ENCODE peak calls at places on chromosomes 12 and 14, in six cellular contexts. B is H1; D is CD4-positive, alpha-beta memory T cell; S is ovary; H is thyroid gland; C is OCI-LY7. M is an unnamed sample.

GRCh38 chr12:99381992-99382391 is 265.6 kb upstream of the GARIN6 start:
- DNase-seq in B (no peak), C (no peak), H (no peak), D (no peak), S (no peak), M (no peak)

GRCh38 chr14:103880334-103880985 is 33.1 kb upstream of the PPP1R13B start:
- DNase-seq in S (peak; percentile 83), C (no peak), B (no peak), H (peak; percentile 91), D (peak; percentile 21), M (peak; percentile 75)

GRCh38 chr12:101414533-101415119 is 7.1 kb upstream of the ARL1 start:
- DNase-seq in D (peak; percentile 3), H (peak; percentile 18), S (peak; percentile 23), C (peak; percentile 73), B (no peak), M (no peak)

GRCh38 chr12:10102322-10102721 is 3.5 kb upstream of the CLEC1A start:
- DNase-seq in S (no peak), H (no peak), B (no peak), D (no peak), C (no peak), M (no peak)

GRCh38 chr12:42729532-42729895 is 140.0 kb upstream of the PRICKLE1 start:
- DNase-seq in C (no peak), H (no peak), S (no peak), B (no peak), D (no peak), M (no peak)

GRCh38 chr12:89529738-89530137 is 3.9 kb upstream of the POC1B start:
- DNase-seq in H (no peak), D (peak; percentile 47), B (no peak), S (no peak), C (peak; percentile 58), M (no peak)

GRCh38 chr12:80988986-80989385 is 51.3 kb upstream of the LIN7A start:
- DNase-seq in C (no peak), H (no peak), B (no peak), S (no peak), D (no peak), M (no peak)

GRCh38 chr14:102795060-102795925 is 18.0 kb downstream of the TRAF3 start:
- DNase-seq in B (no peak), H (peak; percentile 44), S (peak; percentile 39), C (no peak), D (peak; percentile 45), M (no peak)

GRCh38 chr12:81288651-81289050 is 210.8 kb downstream of the ACSS3 start:
- DNase-seq in B (no peak), D (no peak), C (no peak), S (no peak), H (no peak), M (no peak)

GRCh38 chr14:80395031-80395430 is 183.7 kb upstream of the DIO2 start:
- DNase-seq in H (no peak), S (no peak), C (no peak), D (no peak), B (no peak), M (no peak)

GRCh38 chr12:89225401-89225800 is 126.9 kb downstream of the DUSP6 start:
- DNase-seq in C (no peak), S (no peak), B (no peak), D (peak; percentile 63), H (peak; percentile 72), M (no peak)

GRCh38 chr12:33322519-33322918 is 117.1 kb downstream of the SYT10 start:
- DNase-seq in C (no peak), B (no peak), D (no peak), S (no peak), H (no peak), M (no peak)

GRCh38 chr12:50505945-50506344 is 1.2 kb downstream of the DIP2B start:
- DNase-seq in H (peak; percentile 29), B (no peak), C (peak; percentile 60), D (no peak), S (no peak), M (peak; percentile 27)

GRCh38 chr14:24673059-24673458 is 39.1 kb upstream of the GZMB start:
- DNase-seq in H (no peak), S (no peak), D (no peak), B (no peak), C (peak; percentile 77), M (no peak)

GRCh38 chr12:120498870-120499515 is 3.1 kb downstream of the DYNLL1 start:
- DNase-seq in D (no peak), S (no peak), H (no peak), B (no peak), C (no peak), M (no peak)

GRCh38 chr12:123363385-123363742 is 1.3 kb downstream of the SBNO1 start:
- DNase-seq in D (peak; percentile 30), B (no peak), S (peak; percentile 9), H (no peak), C (peak; percentile 49), M (no peak)

GRCh38 chr12:115947696-115948062 is 329.8 kb downstream of the MED13L start:
- DNase-seq in D (no peak), S (no peak), H (no peak), C (no peak), B (no peak), M (no peak)

GRCh38 chr12:113422030-113422900 is at the start of gene SDSL:
- DNase-seq in B (no peak), H (peak; percentile 80), C (peak; percentile 83), D (no peak), S (peak; percentile 62), M (peak; percentile 74)

GRCh38 chr12:107267604-107268003 is 174.3 kb upstream of the CRY1 start:
- DNase-seq in H (no peak), C (no peak), S (no peak), B (no peak), D (no peak), M (no peak)

GRCh38 chr12:52944683-52945388 is 4.1 kb upstream of the KRT18 start:
- DNase-seq in S (no peak), C (no peak), H (no peak), D (no peak), B (peak; percentile 52), M (no peak)

GRCh38 chr12:52945389-52946232 is 3.3 kb upstream of the KRT18 start:
- DNase-seq in S (no peak), D (no peak), B (peak; percentile 74), C (no peak), H (peak; percentile 64), M (no peak)

GRCh38 chr12:52946797-52947547 is 1.9 kb upstream of the KRT18 start:
- DNase-seq in H (peak; percentile 30), B (no peak), C (no peak), D (no peak), S (no peak), M (no peak)

GRCh38 chr12:52947738-52948423 is 1.0 kb upstream of the KRT18 start:
- DNase-seq in B (peak; percentile 52), S (no peak), H (no peak), C (no peak), D (no peak), M (no peak)

DNA sequence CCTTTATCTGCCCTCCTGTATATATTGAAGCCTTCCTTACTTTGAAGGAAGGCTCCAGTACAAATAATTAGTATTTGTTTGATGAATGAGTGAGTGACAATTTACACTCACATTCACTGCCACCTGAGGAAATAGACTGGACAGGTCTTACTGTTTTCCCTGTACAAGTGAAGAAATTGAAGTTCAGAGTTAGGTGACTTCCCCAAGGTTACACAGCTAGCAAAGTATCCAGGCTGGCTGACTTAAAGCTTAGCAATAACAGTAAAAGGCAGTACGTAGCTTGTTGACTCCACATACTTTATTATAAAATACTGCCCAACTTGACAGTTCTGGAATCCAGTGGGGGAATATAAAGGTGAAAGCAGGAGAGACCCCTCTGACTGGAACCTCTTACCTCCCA is 2.6 kb upstream of the KRT18 start:
- DNase-seq in D (no peak), B (no peak), H (no peak), S (no peak), C (no peak), M (no peak)
- H3K27ac ChIP-seq in D (no peak overlapping the region), B (peak overlapping the region; percentile 56), H (peak overlapping the region; percentile 49), S (no peak overlapping the region), C (no peak overlapping the region), M (no peak overlapping the region)

GRCh38 chr14:67782090-67782489 is 34.3 kb downstream of the ZFYVE26 start:
- DNase-seq in B (no peak), C (no peak), H (no peak), D (no peak), S (no peak), M (no peak)

GRCh38 chr14:67773844-67774377 is 42.5 kb downstream of the ZFYVE26 start:
- DNase-seq in C (no peak), S (no peak), H (no peak), B (no peak), D (no peak), M (no peak)

GRCh38 chr14:67776653-67777322 is 39.6 kb downstream of the ZFYVE26 start:
- DNase-seq in C (no peak), S (no peak), B (no peak), D (no peak), H (no peak), M (no peak)
- H3K36me3 ChIP-seq in C (peaks cover 91% of the 10 kb centered on the region), S (no peaks in the 10 kb centered on the region), B (peaks cover 87% of the 10 kb centered on the region), D (peaks cover 81% of the 10 kb centered on the region), H (peaks cover 71% of the 10 kb centered on the region), M (peaks cover 100% of the 10 kb centered on the region)

GRCh38 chr12:124917841-124918621 is 3.6 kb upstream of the UBC start:
- DNase-seq in S (no peak), D (no peak), B (no peak), C (no peak), H (peak; percentile 73), M (no peak)

GRCh38 chr12:124920353-124920935 is 6.0 kb upstream of the UBC start:
- DNase-seq in D (no peak), B (no peak), H (no peak), S (no peak), C (peak; percentile 22), M (no peak)

GRCh38 chr12:124919646-124920352 is 5.3 kb upstream of the UBC start:
- DNase-seq in C (peak; percentile 45), B (no peak), H (no peak), D (peak; percentile 57), S (no peak), M (no peak)

GRCh38 chr12:124923906-124924734 is 9.7 kb upstream of the UBC start:
- DNase-seq in S (no peak), B (no peak), H (no peak), C (no peak), D (no peak), M (no peak)

GRCh38 chr12:124921200-124922008 is 7.0 kb upstream of the UBC start:
- DNase-seq in B (peak; percentile 81), D (peak; percentile 71), H (peak; percentile 49), C (peak; percentile 96), S (peak; percentile 62), M (peak; percentile 53)
- H3K27ac ChIP-seq in B (peak overlapping the region; percentile 81), D (peak overlapping the region; percentile 98), H (peak overlapping the region; percentile 46), C (peak overlapping the region; percentile 96), S (peak overlapping the region; percentile 20), M (peak overlapping the region; percentile 56)

DNA sequence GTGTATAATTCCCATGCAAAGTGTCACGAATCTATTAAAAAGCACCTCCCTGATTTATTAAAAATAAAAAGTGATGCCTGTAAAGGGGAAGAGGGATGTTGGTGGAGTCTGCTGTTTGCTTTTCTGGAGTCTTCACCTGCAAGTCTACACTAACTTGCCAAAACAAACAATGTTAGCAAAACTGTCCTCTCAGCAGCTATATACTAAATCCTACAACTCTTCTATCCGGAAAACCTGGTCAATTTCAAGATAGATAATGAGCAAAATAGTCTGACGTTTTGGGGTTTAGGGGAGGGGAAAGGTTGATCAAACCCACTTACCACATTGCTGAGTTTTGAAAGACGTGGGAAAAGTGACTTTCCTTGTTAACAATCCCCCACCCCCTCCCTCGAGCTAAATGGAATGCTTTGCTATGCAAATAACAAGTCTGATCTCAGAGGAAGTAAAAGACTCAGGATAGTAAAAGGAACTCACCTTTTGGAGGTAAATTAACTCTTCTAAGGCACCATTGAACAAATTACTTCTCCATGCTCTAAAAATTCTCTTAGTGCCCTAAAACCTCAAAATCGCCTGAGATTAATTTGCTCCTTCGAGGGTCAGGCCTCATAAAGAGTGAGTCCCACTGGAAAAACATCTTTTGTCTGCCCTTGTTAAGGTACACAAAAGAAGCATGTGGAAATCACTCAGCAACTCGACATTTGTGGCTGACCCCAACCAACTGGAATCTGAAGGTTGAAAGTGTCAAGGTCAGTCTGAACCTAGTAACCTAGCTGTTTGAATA is 13.5 kb downstream of the BMP4 start:
- DNase-seq in D (no peak), S (no peak), H (no peak), B (no peak), C (no peak), M (no peak)
- H3K36me3 ChIP-seq in D (no peaks in the 10 kb centered on the region), S (no peaks in the 10 kb centered on the region), H (no peaks in the 10 kb centered on the region), B (no peaks in the 10 kb centered on the region), C (no peaks in the 10 kb centered on the region), M (no peaks in the 10 kb centered on the region)